ENCODE peak calls at places on chromosome 19, in eight cellular contexts. One of them, this sample, is unnamed.

GRCh38 chr19:43997631-43998290 is 5.0 kb upstream of the ZNF230 start:
- DNase-seq in astrocyte of the spinal cord: peak; percentile 37
- DNase-seq in PC-9: no peak
- DNase-seq in cardiac fibroblast: peak; percentile 18
- DNase-seq in K562: peak; percentile 3
- DNase-seq in WTC11: no peak
- DNase-seq in foreskin fibroblast: peak; percentile 58
- DNase-seq in neural crest cell: no peak
- DNase-seq in this sample: no peak

GRCh38 chr19:35045667-35046300 is 4.3 kb downstream of the HPN start:
- DNase-seq in astrocyte of the spinal cord: no peak
- DNase-seq in PC-9: no peak
- DNase-seq in cardiac fibroblast: peak; percentile 51
- DNase-seq in K562: peak; percentile 69
- DNase-seq in WTC11: peak; percentile 63
- DNase-seq in foreskin fibroblast: peak; percentile 60
- DNase-seq in neural crest cell: no peak
- DNase-seq in this sample: no peak

GRCh38 chr19:49696115-49696514 is 5.2 kb downstream of the CPT1C start:
- DNase-seq in astrocyte of the spinal cord: no peak
- DNase-seq in PC-9: no peak
- DNase-seq in cardiac fibroblast: no peak
- DNase-seq in K562: no peak
- DNase-seq in WTC11: no peak
- DNase-seq in foreskin fibroblast: no peak
- DNase-seq in neural crest cell: no peak
- DNase-seq in this sample: no peak

GRCh38 chr19:6286676-6287075 is 6.9 kb upstream of the MLLT1 start:
- DNase-seq in astrocyte of the spinal cord: no peak
- DNase-seq in PC-9: no peak
- DNase-seq in cardiac fibroblast: no peak
- DNase-seq in K562: no peak
- DNase-seq in WTC11: no peak
- DNase-seq in foreskin fibroblast: no peak
- DNase-seq in neural crest cell: no peak
- DNase-seq in this sample: no peak

GRCh38 chr19:8361921-8362793 is 1.8 kb upstream of the ANGPTL4 start:
- DNase-seq in astrocyte of the spinal cord: peak; percentile 96
- DNase-seq in PC-9: peak; percentile 93
- DNase-seq in cardiac fibroblast: peak; percentile 99
- DNase-seq in K562: no peak
- DNase-seq in WTC11: no peak
- DNase-seq in foreskin fibroblast: peak; percentile 100
- DNase-seq in neural crest cell: no peak
- DNase-seq in this sample: no peak

GRCh38 chr19:15304140-15304705 is 28.1 kb downstream of the BRD4 start:
- DNase-seq in astrocyte of the spinal cord: peak; percentile 38
- DNase-seq in PC-9: no peak
- DNase-seq in cardiac fibroblast: no peak
- DNase-seq in K562: no peak
- DNase-seq in WTC11: no peak
- DNase-seq in foreskin fibroblast: peak; percentile 63
- DNase-seq in neural crest cell: no peak
- DNase-seq in this sample: peak; percentile 36

GRCh38 chr19:58566989-58567388 is 6.1 kb downstream of the MZF1 start:
- DNase-seq in astrocyte of the spinal cord: no peak
- DNase-seq in PC-9: no peak
- DNase-seq in cardiac fibroblast: no peak
- DNase-seq in K562: no peak
- DNase-seq in WTC11: no peak
- DNase-seq in foreskin fibroblast: no peak
- DNase-seq in neural crest cell: no peak
- DNase-seq in this sample: peak; percentile 51

GRCh38 chr19:14576363-14576762 is 4.5 kb upstream of the NDUFB7 start:
- DNase-seq in astrocyte of the spinal cord: no peak
- DNase-seq in PC-9: no peak
- DNase-seq in cardiac fibroblast: no peak
- DNase-seq in K562: no peak
- DNase-seq in WTC11: no peak
- DNase-seq in foreskin fibroblast: no peak
- DNase-seq in neural crest cell: no peak
- DNase-seq in this sample: no peak

GRCh38 chr19:7846247-7846646 is 16.2 kb downstream of the EVI5L start:
- DNase-seq in astrocyte of the spinal cord: no peak
- DNase-seq in PC-9: no peak
- DNase-seq in cardiac fibroblast: no peak
- DNase-seq in K562: no peak
- DNase-seq in WTC11: no peak
- DNase-seq in foreskin fibroblast: no peak
- DNase-seq in neural crest cell: no peak
- DNase-seq in this sample: no peak

GRCh38 chr19:11496391-11497163 is 9.1 kb downstream of the ZNF653 start:
- DNase-seq in astrocyte of the spinal cord: peak; percentile 75
- DNase-seq in PC-9: peak; percentile 67
- DNase-seq in cardiac fibroblast: peak; percentile 85
- DNase-seq in K562: peak; percentile 93
- DNase-seq in WTC11: peak; percentile 91
- DNase-seq in foreskin fibroblast: peak; percentile 89
- DNase-seq in neural crest cell: peak; percentile 74
- DNase-seq in this sample: no peak

GRCh38 chr19:45021971-45022370 is 16.9 kb upstream of the CLASRP start:
- DNase-seq in astrocyte of the spinal cord: no peak
- DNase-seq in PC-9: no peak
- DNase-seq in cardiac fibroblast: no peak
- DNase-seq in K562: no peak
- DNase-seq in WTC11: no peak
- DNase-seq in foreskin fibroblast: no peak
- DNase-seq in neural crest cell: no peak
- DNase-seq in this sample: no peak

GRCh38 chr19:53394974-53395839 is at the start of gene ZNF765:
- DNase-seq in astrocyte of the spinal cord: peak; percentile 91
- DNase-seq in PC-9: peak; percentile 98
- DNase-seq in cardiac fibroblast: peak; percentile 95
- DNase-seq in K562: peak; percentile 94
- DNase-seq in WTC11: peak; percentile 96
- DNase-seq in foreskin fibroblast: peak; percentile 98
- DNase-seq in neural crest cell: peak; percentile 95
- DNase-seq in this sample: peak; percentile 97

GRCh38 chr19:54463531-54464043 is at the start of gene LENG9:
- DNase-seq in astrocyte of the spinal cord: peak; percentile 99
- DNase-seq in PC-9: peak; percentile 99
- DNase-seq in cardiac fibroblast: peak; percentile 99
- DNase-seq in K562: peak; percentile 99
- DNase-seq in WTC11: peak; percentile 99
- DNase-seq in foreskin fibroblast: peak; percentile 99
- DNase-seq in neural crest cell: peak; percentile 89
- DNase-seq in this sample: peak; percentile 99

GRCh38 chr19:56348289-56348877 is 33.7 kb upstream of the ZSCAN5A start:
- DNase-seq in astrocyte of the spinal cord: no peak
- DNase-seq in PC-9: peak; percentile 11
- DNase-seq in cardiac fibroblast: peak; percentile 8
- DNase-seq in K562: peak; percentile 68
- DNase-seq in WTC11: peak; percentile 34
- DNase-seq in foreskin fibroblast: peak; percentile 16
- DNase-seq in neural crest cell: no peak
- DNase-seq in this sample: no peak

GRCh38 chr19:5038631-5039271 is 69.8 kb downstream of the KDM4B start:
- DNase-seq in astrocyte of the spinal cord: no peak
- DNase-seq in PC-9: peak; percentile 12
- DNase-seq in cardiac fibroblast: peak; percentile 41
- DNase-seq in K562: peak; percentile 33
- DNase-seq in WTC11: peak; percentile 54
- DNase-seq in foreskin fibroblast: peak; percentile 54
- DNase-seq in neural crest cell: no peak
- DNase-seq in this sample: no peak

GRCh38 chr19:29771708-29772415 is 39.9 kb upstream of the CCNE1 start:
- DNase-seq in astrocyte of the spinal cord: peak; percentile 22
- DNase-seq in PC-9: peak; percentile 51
- DNase-seq in cardiac fibroblast: peak; percentile 61
- DNase-seq in K562: peak; percentile 74
- DNase-seq in WTC11: peak; percentile 76
- DNase-seq in foreskin fibroblast: peak; percentile 79
- DNase-seq in neural crest cell: peak; percentile 60
- DNase-seq in this sample: no peak

GRCh38 chr19:1076046-1076386 is 9.0 kb downstream of the ARHGAP45 start:
- DNase-seq in astrocyte of the spinal cord: no peak
- DNase-seq in PC-9: no peak
- DNase-seq in cardiac fibroblast: no peak
- DNase-seq in K562: no peak
- DNase-seq in WTC11: no peak
- DNase-seq in foreskin fibroblast: no peak
- DNase-seq in neural crest cell: no peak
- DNase-seq in this sample: no peak

GRCh38 chr19:42254850-42255765 is at the start of gene ERF:
- DNase-seq in astrocyte of the spinal cord: peak; percentile 92
- DNase-seq in PC-9: peak; percentile 93
- DNase-seq in cardiac fibroblast: peak; percentile 96
- DNase-seq in K562: peak; percentile 96
- DNase-seq in WTC11: peak; percentile 88
- DNase-seq in foreskin fibroblast: peak; percentile 98
- DNase-seq in neural crest cell: peak; percentile 87
- DNase-seq in this sample: no peak

GRCh38 chr19:46732172-46732938 is 13.5 kb upstream of the FKRP start:
- DNase-seq in astrocyte of the spinal cord: no peak
- DNase-seq in PC-9: no peak
- DNase-seq in cardiac fibroblast: no peak
- DNase-seq in K562: peak; percentile 21
- DNase-seq in WTC11: no peak
- DNase-seq in foreskin fibroblast: no peak
- DNase-seq in neural crest cell: no peak
- DNase-seq in this sample: no peak
- TF ChIP-seq CTCF in astrocyte of the spinal cord: no peak
- TF ChIP-seq CTCF in PC-9: no peak
- TF ChIP-seq CTCF in cardiac fibroblast: no peak
- TF ChIP-seq CTCF in K562: no peak
- TF ChIP-seq CTCF in WTC11: no peak
- TF ChIP-seq CTCF in foreskin fibroblast: no peak
- TF ChIP-seq CTCF in neural crest cell: no peak
- TF ChIP-seq CTCF in this sample: no peak

DNA sequence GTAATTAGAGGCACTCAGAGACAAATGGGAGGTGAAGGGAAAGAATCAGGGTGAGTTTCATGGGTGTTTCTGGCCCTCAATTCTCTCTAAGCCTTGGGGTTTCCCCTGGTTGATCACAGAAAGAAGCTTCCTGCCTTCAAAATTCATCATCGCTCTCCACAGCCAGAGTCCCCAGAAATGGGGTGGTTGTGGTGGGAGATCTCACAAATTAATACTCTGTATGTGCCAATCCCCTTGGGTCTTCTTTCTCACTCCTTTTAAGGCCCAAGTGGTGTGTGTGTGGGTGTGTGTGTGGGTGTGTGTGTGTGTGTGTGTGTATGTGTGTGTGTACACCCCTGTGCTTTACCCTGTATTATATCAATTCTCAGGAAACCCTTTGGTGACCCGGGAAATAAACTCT is 2.7 kb upstream of the FCGBP start:
- DNase-seq in astrocyte of the spinal cord: no peak
- DNase-seq in PC-9: no peak
- DNase-seq in cardiac fibroblast: no peak
- DNase-seq in K562: no peak
- DNase-seq in WTC11: no peak
- DNase-seq in foreskin fibroblast: no peak
- DNase-seq in neural crest cell: no peak
- DNase-seq in this sample: no peak
- TF ChIP-seq CTCF in astrocyte of the spinal cord: no peak
- TF ChIP-seq CTCF in PC-9: no peak
- TF ChIP-seq CTCF in cardiac fibroblast: no peak
- TF ChIP-seq CTCF in K562: no peak
- TF ChIP-seq CTCF in WTC11: no peak
- TF ChIP-seq CTCF in foreskin fibroblast: no peak
- TF ChIP-seq CTCF in neural crest cell: no peak
- TF ChIP-seq CTCF in this sample: no peak

GRCh38 chr19:12933287-12934072 is at the start of gene FARSA:
- DNase-seq in astrocyte of the spinal cord: peak; percentile 90
- DNase-seq in PC-9: peak; percentile 67
- DNase-seq in cardiac fibroblast: peak; percentile 92
- DNase-seq in K562: peak; percentile 96
- DNase-seq in WTC11: peak; percentile 87
- DNase-seq in foreskin fibroblast: peak; percentile 96
- DNase-seq in neural crest cell: peak; percentile 73
- DNase-seq in this sample: no peak

GRCh38 chr19:12924621-12925310 is 5.7 kb upstream of the SYCE2 start:
- DNase-seq in astrocyte of the spinal cord: no peak
- DNase-seq in PC-9: no peak
- DNase-seq in cardiac fibroblast: no peak
- DNase-seq in K562: no peak
- DNase-seq in WTC11: no peak
- DNase-seq in foreskin fibroblast: no peak
- DNase-seq in neural crest cell: no peak
- DNase-seq in this sample: no peak

GRCh38 chr19:12932392-12933286 is 872 bp downstream of the FARSA start:
- DNase-seq in astrocyte of the spinal cord: no peak
- DNase-seq in PC-9: no peak
- DNase-seq in cardiac fibroblast: no peak
- DNase-seq in K562: no peak
- DNase-seq in WTC11: no peak
- DNase-seq in foreskin fibroblast: no peak
- DNase-seq in neural crest cell: no peak
- DNase-seq in this sample: no peak

GRCh38 chr19:12935071-12935470 is 1.6 kb upstream of the FARSA start:
- DNase-seq in astrocyte of the spinal cord: no peak
- DNase-seq in PC-9: no peak
- DNase-seq in cardiac fibroblast: no peak
- DNase-seq in K562: no peak
- DNase-seq in WTC11: no peak
- DNase-seq in foreskin fibroblast: no peak
- DNase-seq in neural crest cell: no peak
- DNase-seq in this sample: no peak

DNA sequence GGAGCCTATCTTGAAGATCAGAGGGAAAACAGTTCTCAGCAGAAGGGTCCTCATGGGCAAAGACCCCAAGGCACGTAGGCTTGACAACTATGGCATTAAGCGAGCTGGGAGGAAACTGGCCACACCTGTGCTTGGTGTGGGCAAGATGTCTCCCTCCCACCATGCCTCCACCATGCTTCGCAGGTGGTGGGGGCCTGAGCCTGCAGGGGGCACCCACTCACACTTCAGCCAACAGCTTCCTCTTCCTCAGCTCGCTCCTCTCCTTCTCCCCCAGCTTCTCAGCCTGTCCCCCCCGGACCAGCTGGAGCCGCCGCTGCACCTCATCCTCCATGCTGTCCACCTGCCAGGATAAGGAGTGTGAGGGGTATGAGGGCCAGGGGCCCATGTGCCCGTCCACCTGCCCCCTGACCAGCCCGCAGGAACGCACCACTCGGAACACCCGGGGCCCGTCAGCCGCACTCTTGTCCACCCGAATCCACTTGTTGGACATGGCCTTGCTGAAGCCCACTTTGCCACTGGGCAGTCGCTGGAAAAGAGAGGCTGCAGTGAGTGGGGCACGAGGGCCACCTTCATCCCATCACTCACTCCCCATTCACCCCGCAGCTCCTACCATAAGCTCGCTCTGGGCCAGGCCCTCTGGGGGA is 3.4 kb downstream of the FARSA start:
- DNase-seq in astrocyte of the spinal cord: no peak
- DNase-seq in PC-9: no peak
- DNase-seq in cardiac fibroblast: no peak
- DNase-seq in K562: no peak
- DNase-seq in WTC11: no peak
- DNase-seq in foreskin fibroblast: no peak
- DNase-seq in neural crest cell: no peak
- DNase-seq in this sample: no peak
- TF ChIP-seq CTCF in astrocyte of the spinal cord: no peak
- TF ChIP-seq CTCF in PC-9: no peak
- TF ChIP-seq CTCF in cardiac fibroblast: no peak
- TF ChIP-seq CTCF in K562: no peak
- TF ChIP-seq CTCF in WTC11: no peak
- TF ChIP-seq CTCF in foreskin fibroblast: no peak
- TF ChIP-seq CTCF in neural crest cell: no peak
- TF ChIP-seq CTCF in this sample: no peak

GRCh38 chr19:40662925-40663711 is 27.3 kb downstream of the NUMBL start:
- DNase-seq in astrocyte of the spinal cord: peak; percentile 84
- DNase-seq in PC-9: peak; percentile 93
- DNase-seq in cardiac fibroblast: peak; percentile 96
- DNase-seq in K562: peak; percentile 94
- DNase-seq in WTC11: peak; percentile 95
- DNase-seq in foreskin fibroblast: peak; percentile 95
- DNase-seq in neural crest cell: peak; percentile 96
- DNase-seq in this sample: no peak
- TF ChIP-seq CTCF in astrocyte of the spinal cord: peak; percentile 90
- TF ChIP-seq CTCF in PC-9: peak; percentile 95
- TF ChIP-seq CTCF in cardiac fibroblast: no peak
- TF ChIP-seq CTCF in K562: peak; percentile 96
- TF ChIP-seq CTCF in WTC11: peak; percentile 97
- TF ChIP-seq CTCF in foreskin fibroblast: peak; percentile 77
- TF ChIP-seq CTCF in neural crest cell: peak; percentile 98
- TF ChIP-seq CTCF in this sample: peak; percentile 100

This sample was measured in chondrocyte.